ENCODE peak calls at places on chromosomes 13 and 19, in six cellular contexts. Z is thoracic aorta; M is stimulated activated CD4-positive, alpha-beta T cell treated with anti-CD3 and anti-CD28 coated beads, Interleukin-1b, Interleukin-23, amount 100 ng/mL, for 1 hour; K is HTR-8/SVneo; X is IMR-90; F is mesenchymal stem cell. E is an unnamed sample.

GRCh38 chr13:100789968-100790367 is 115.4 kb upstream of the TMTC4 start:
- DNase-seq in X (no peak), F (peak; percentile 30), M (no peak), K (no peak), Z (no peak), E (peak; percentile 6)

GRCh38 chr13:37418490-37418889 is 180.1 kb downstream of the POSTN start:
- DNase-seq in Z (no peak), X (peak; percentile 79), K (no peak), F (peak; percentile 38), M (no peak), E (no peak)

GRCh38 chr13:66795636-66796035 is 434.5 kb downstream of the PCDH9 start:
- DNase-seq in K (no peak), M (no peak), F (no peak), X (no peak), Z (no peak), E (no peak)

GRCh38 chr19:13031917-13032623 is 36.8 kb downstream of the NFIX start:
- DNase-seq in K (no peak), M (no peak), X (peak; percentile 58), F (no peak), Z (no peak), E (no peak)

GRCh38 chr19:47274891-47275865 is 493 bp downstream of the INAFM1 start:
- DNase-seq in Z (no peak), F (peak; percentile 48), X (no peak), M (no peak), K (no peak), E (peak; percentile 40)

GRCh38 chr13:26300140-26300539 is 46.2 kb downstream of the CDK8 start:
- DNase-seq in Z (no peak), K (no peak), F (peak; percentile 66), X (peak; percentile 86), M (no peak), E (no peak)

GRCh38 chr19:16417660-16418596 is 53.8 kb downstream of the EPS15L1 start:
- DNase-seq in K (peak; percentile 88), F (peak; percentile 70), M (peak; percentile 37), Z (no peak), X (peak; percentile 42), E (peak; percentile 54)

GRCh38 chr13:76210262-76210661 is 574.1 kb downstream of the LMO7 start:
- DNase-seq in X (no peak), M (no peak), F (peak; percentile 20), Z (no peak), K (no peak), E (no peak)

GRCh38 chr13:55999709-56000108 is 1141.0 kb upstream of the PRR20A start:
- DNase-seq in F (no peak), K (no peak), Z (no peak), M (no peak), X (no peak), E (no peak)

GRCh38 chr19:41416194-41416674 is 10.9 kb downstream of the B3GNT8 start:
- DNase-seq in M (no peak), K (no peak), Z (no peak), F (no peak), X (no peak), E (no peak)

GRCh38 chr13:52459668-52460067 is 4.4 kb downstream of the CKAP2 start:
- DNase-seq in F (peak; percentile 57), X (peak; percentile 86), M (no peak), Z (no peak), K (no peak), E (no peak)

GRCh38 chr13:85009447-85009846 is 789.8 kb downstream of the SLITRK6 start:
- DNase-seq in Z (no peak), X (no peak), M (no peak), K (no peak), F (peak; percentile 30), E (no peak)

GRCh38 chr13:42398542-42398941 is 126.6 kb downstream of the AKAP11 start:
- DNase-seq in M (no peak), X (no peak), Z (no peak), F (peak; percentile 84), K (no peak), E (no peak)

GRCh38 chr13:27924529-27925141 is 4.8 kb downstream of the PDX1 start:
- DNase-seq in M (no peak), F (no peak), K (no peak), Z (no peak), X (no peak), E (no peak)

GRCh38 chr19:991174-991931 is 7.2 kb downstream of the WDR18 start:
- DNase-seq in X (peak; percentile 46), M (peak; percentile 24), F (peak; percentile 56), Z (no peak), K (no peak), E (no peak)

GRCh38 chr13:83780201-83780600 is 102.1 kb downstream of the SLITRK1 start:
- DNase-seq in F (peak; percentile 33), K (no peak), X (peak; percentile 15), M (no peak), Z (no peak), E (no peak)

GRCh38 chr19:23420824-23421223 is 25.6 kb upstream of the ZNF91 start:
- DNase-seq in X (no peak), Z (no peak), M (no peak), K (no peak), F (no peak), E (no peak)

GRCh38 chr13:48291730-48292129 is 11.8 kb upstream of the RB1 start:
- DNase-seq in Z (no peak), K (no peak), F (no peak), X (no peak), M (no peak), E (no peak)

GRCh38 chr13:113981201-113981605 is 7.3 kb upstream of the C13orf46 start:
- DNase-seq in F (no peak), X (no peak), K (no peak), M (no peak), Z (peak; percentile 1), E (peak; percentile 46)

GRCh38 chr13:25136872-25137623 is 35.0 kb downstream of the AMER2 start:
- DNase-seq in F (no peak), K (no peak), X (no peak), Z (no peak), M (no peak), E (no peak)

GRCh38 chr19:55437410-55437809 is 5.7 kb downstream of the SHISA7 start:
- DNase-seq in K (peak; percentile 83), M (no peak), Z (no peak), X (peak; percentile 56), F (peak; percentile 70), E (peak; percentile 62)

GRCh38 chr13:32752997-32753606 is 166.8 kb downstream of the PDS5B start:
- DNase-seq in M (no peak), X (no peak), Z (no peak), K (no peak), F (no peak), E (no peak)

GRCh38 chr13:46675016-46675415 is 121.9 kb downstream of the ESD start:
- DNase-seq in F (no peak), Z (no peak), K (no peak), X (no peak), M (no peak), E (no peak)

GRCh38 chr19:23365222-23365621 is 30.0 kb downstream of the ZNF91 start:
- DNase-seq in M (no peak), K (no peak), F (no peak), X (no peak), Z (no peak), E (no peak)

GRCh38 chr13:108663710-108664109 is 34.3 kb downstream of the MYO16 start:
- DNase-seq in K (no peak), X (no peak), F (no peak), M (no peak), Z (no peak), E (no peak)

GRCh38 chr19:28010656-28011055 is 1202.3 kb downstream of the UQCRFS1 start:
- DNase-seq in F (no peak), M (no peak), K (no peak), X (no peak), Z (no peak), E (no peak)

GRCh38 chr13:52707375-52707774 is 32.2 kb downstream of the CNMD start:
- DNase-seq in F (no peak), K (no peak), X (no peak), M (no peak), Z (no peak), E (no peak)

GRCh38 chr19:6728346-6728745 is 7.9 kb upstream of the C3 start:
- DNase-seq in K (no peak), Z (no peak), F (no peak), X (no peak), M (no peak), E (no peak)

GRCh38 chr19:18440421-18440877 is 2.5 kb upstream of the ISYNA1 start:
- DNase-seq in Z (no peak), K (no peak), M (no peak), X (no peak), F (no peak), E (no peak)

GRCh38 chr19:3034845-3035541 is 5.9 kb upstream of the TLE2 start:
- DNase-seq in X (peak; percentile 35), K (no peak), F (peak; percentile 76), Z (no peak), M (no peak), E (peak; percentile 61)

GRCh38 chr19:52651956-52652355 is 13.8 kb upstream of the ZNF83 start:
- DNase-seq in F (no peak), M (no peak), K (no peak), Z (no peak), X (no peak), E (no peak)

GRCh38 chr13:21619633-21620220 is 15.8 kb upstream of the MICU2 start:
- DNase-seq in X (peak; percentile 17), M (no peak), F (no peak), Z (no peak), K (no peak), E (no peak)

GRCh38 chr19:46856062-46857022 is 4.5 kb upstream of the ARHGAP35 start:
- DNase-seq in M (peak; percentile 82), F (peak; percentile 96), K (peak; percentile 91), Z (peak; percentile 85), X (peak; percentile 94), E (peak; percentile 98)

GRCh38 chr13:90070362-90070761 is 1277.1 kb upstream of the MIR17HG start:
- DNase-seq in M (no peak), X (no peak), Z (no peak), F (peak; percentile 3), K (no peak), E (no peak)

GRCh38 chr19:7983995-7984837 is 21.2 kb downstream of the ELAVL1 start:
- DNase-seq in Z (no peak), F (no peak), M (no peak), K (no peak), X (no peak), E (no peak)

GRCh38 chr19:22831211-22831610 is 880 bp upstream of the ZNF723 start:
- DNase-seq in Z (no peak), K (no peak), M (no peak), F (no peak), X (no peak), E (no peak)

GRCh38 chr13:110549795-110550160 is 11.7 kb downstream of the RAB20 start:
- DNase-seq in X (no peak), K (no peak), M (no peak), F (no peak), Z (no peak), E (no peak)

GRCh38 chr13:35979378-35979911 is 151.7 kb downstream of the DCLK1 start:
- DNase-seq in K (no peak), M (no peak), X (peak; percentile 83), Z (peak; percentile 76), F (peak; percentile 11), E (peak; percentile 22)